ENCODE peak calls at places on chromosome 15, in nine cellular contexts. R is NCI-H2081; F is HFFc6; P is SHP77; I is neuronal stem cell; B is osteocyte; M is NCI-H774; L is activated naive CD4-positive, alpha-beta T cell treated with Interleukin-2 at 50 U/mL for 16 hours; X is upper lobe of right lung. T is an unnamed sample.

GRCh38 chr15:35678774-35679173 is 132.8 kb upstream of the DPH6 start:
- DNase-seq in M (no peak), X (no peak), R (no peak), B (no peak), F (no peak), I (no peak), P (no peak), L (no peak), T (no peak)

GRCh38 chr15:40146037-40146436 is 14.8 kb upstream of the BUB1B start:
- DNase-seq in M (no peak), I (no peak), L (no peak), R (no peak), X (no peak), P (no peak), F (peak), B (no peak), T (peak)

GRCh38 chr15:64909546-64909945 is 2.2 kb upstream of the ANKDD1A start:
- DNase-seq in M (no peak), B (no peak), P (no peak), L (no peak), R (no peak), F (no peak), I (no peak), X (no peak), T (no peak)

GRCh38 chr15:74460298-74460697 is 662 bp downstream of the UBL7 start:
- DNase-seq in L (no peak), F (no peak), B (no peak), P (no peak), X (no peak), R (no peak), I (no peak), M (no peak), T (no peak)

GRCh38 chr15:70892912-70893560 is 410 bp downstream of the LRRC49 start:
- DNase-seq in R (peak), P (peak), X (no peak), M (peak), L (no peak), F (peak), B (no peak), I (no peak), T (no peak)

GRCh38 chr15:33934896-33935295 is 33.4 kb upstream of the CHRM5 start:
- DNase-seq in F (no peak), I (no peak), L (no peak), X (no peak), R (no peak), M (no peak), B (no peak), P (no peak), T (no peak)

GRCh38 chr15:100131321-100132224 is 210.2 kb downstream of the ADAMTS17 start:
- DNase-seq in M (no peak), F (no peak), L (peak), R (no peak), B (no peak), X (no peak), I (no peak), P (no peak), T (no peak)

GRCh38 chr15:40052604-40053003 is 13.6 kb upstream of the SRP14 start:
- DNase-seq in B (no peak), M (no peak), F (no peak), X (no peak), R (no peak), L (no peak), I (no peak), P (no peak), T (peak)

GRCh38 chr15:83090465-83090864 is 17.0 kb upstream of the TM6SF1 start:
- DNase-seq in B (no peak), M (no peak), R (no peak), F (no peak), P (no peak), L (no peak), X (no peak), I (no peak), T (no peak)

GRCh38 chr15:48396020-48396419 is 64.8 kb downstream of the DUT start:
- DNase-seq in F (no peak), X (no peak), B (peak), I (no peak), R (no peak), P (no peak), M (no peak), L (no peak), T (no peak)

GRCh38 chr15:67135494-67135893 is 70.1 kb downstream of the SMAD3 start:
- DNase-seq in L (no peak), R (no peak), M (no peak), B (no peak), P (no peak), X (no peak), I (no peak), F (peak), T (no peak)

GRCh38 chr15:63308491-63308890 is 31.1 kb downstream of the APH1B start:
- DNase-seq in P (no peak), I (no peak), B (no peak), X (no peak), R (no peak), L (no peak), F (no peak), M (no peak), T (no peak)

GRCh38 chr15:69568621-69569020 is 116.0 kb downstream of the RPLP1 start:
- DNase-seq in L (no peak), P (no peak), I (no peak), B (no peak), F (peak), M (no peak), R (no peak), X (no peak), T (no peak)

GRCh38 chr15:90810354-90810753 is 58.0 kb upstream of the FURIN start:
- DNase-seq in L (no peak), M (no peak), R (no peak), I (no peak), F (no peak), P (no peak), X (no peak), B (peak), T (no peak)

GRCh38 chr15:73605759-73606423 is 27.3 kb downstream of the NPTN start:
- DNase-seq in P (no peak), I (no peak), L (no peak), X (no peak), R (peak), M (no peak), B (no peak), F (no peak), T (no peak)

GRCh38 chr15:68154923-68155559 is 50.1 kb downstream of the CALML4 start:
- DNase-seq in R (peak), I (peak), B (no peak), F (peak), X (no peak), M (peak), P (peak), L (peak), T (no peak)

GRCh38 chr15:38224486-38224885 is 28.1 kb upstream of the SPRED1 start:
- DNase-seq in F (no peak), R (no peak), P (no peak), L (no peak), X (no peak), B (no peak), M (no peak), I (no peak), T (no peak)

T was measured in vagina.